ENCODE peak calls at places on chromosome 17, in ten cellular contexts. H is keratinocyte, V is fibroblast of mammary gland, D is choroid plexus epithelial cell, F is fibroblast of lung, M is transverse colon, Q is ascending aorta, S is anterior cingulate cortex, P is NCI-H1105, T is lower leg skin. G is an unnamed sample.

GRCh38 chr17:11240841-11241610 is at the start of gene SHISA6:
- DNase-seq in Q (no peak), H (no peak), M (no peak), V (no peak), S (no peak), D (no peak), F (no peak), P (no peak), T (no peak), G (no peak)

GRCh38 chr17:41655611-41656111 is 31.3 kb upstream of the KRT17 start:
- DNase-seq in V (no peak), S (no peak), H (peak; percentile 98), Q (no peak), F (no peak), P (peak; percentile 68), T (peak; percentile 89), D (no peak), M (peak; percentile 94), G (no peak)

GRCh38 chr17:74736423-74737298 is at the start of gene RAB37:
- DNase-seq in F (no peak), M (peak; percentile 59), D (no peak), V (peak; percentile 44), H (no peak), P (no peak), Q (no peak), S (no peak), T (no peak), G (no peak)

GRCh38 chr17:79568661-79569060 is 42.2 kb downstream of the RBFOX3 start:
- DNase-seq in P (no peak), S (no peak), M (no peak), H (no peak), F (no peak), V (no peak), Q (no peak), T (no peak), D (no peak), G (no peak)

GRCh38 chr17:35188111-35188510 is 6.1 kb downstream of the SLC35G3 start:
- DNase-seq in T (no peak), M (no peak), V (no peak), P (no peak), Q (no peak), F (no peak), S (no peak), D (no peak), H (no peak), G (no peak)

GRCh38 chr17:76134911-76135809 is 5.9 kb downstream of the FOXJ1 start:
- DNase-seq in M (no peak), S (no peak), Q (no peak), H (no peak), F (no peak), V (no peak), D (no peak), T (no peak), P (no peak), G (no peak)

GRCh38 chr17:50422738-50423137 is 3.3 kb upstream of the ACSF2 start:
- DNase-seq in S (no peak), H (no peak), M (no peak), Q (no peak), P (no peak), F (no peak), V (no peak), D (no peak), T (no peak), G (no peak)

GRCh38 chr17:2706911-2707510 is 4.6 kb downstream of the CLUH start:
- DNase-seq in M (no peak), H (no peak), T (no peak), D (no peak), Q (no peak), S (no peak), V (no peak), F (no peak), P (no peak), G (no peak)

GRCh38 chr17:29070795-29071194 is 27.9 kb downstream of the PIPOX start:
- DNase-seq in M (no peak), Q (no peak), F (no peak), S (no peak), P (no peak), T (no peak), V (no peak), H (no peak), D (no peak), G (peak; percentile 99)

GRCh38 chr17:76082326-76083251 is 3.6 kb downstream of the ZACN start:
- DNase-seq in S (no peak), H (no peak), F (no peak), M (no peak), T (no peak), Q (no peak), P (no peak), D (no peak), V (no peak), G (no peak)

GRCh38 chr17:65495255-65496060 is 66.0 kb downstream of the AXIN2 start:
- DNase-seq in M (peak; percentile 39), P (no peak), V (no peak), S (no peak), Q (no peak), T (no peak), F (peak; percentile 19), H (no peak), D (peak; percentile 32), G (no peak)

GRCh38 chr17:20086416-20087074 is 77.4 kb downstream of the SPECC1 start:
- DNase-seq in Q (no peak), D (no peak), H (no peak), F (no peak), S (no peak), P (no peak), V (no peak), M (no peak), T (no peak), G (no peak)

G was measured in NCI-H524 treated with DMSO at 0.1 percent for 48 hours.